ENCODE peak calls at places on chromosomes 16 and 17, in ten cellular contexts. Y is CD4-positive, CD25-positive, alpha-beta regulatory T cell; E is tibial artery; L is WERI-Rb-1; R is DND-41; Z is mesendoderm; G is heart right ventricle; O is left ventricle myocardium inferior; H is Peyer's patch; V is AG04450. C is an unnamed sample.

GRCh38 chr17:12457493-12457892 is 208.2 kb upstream of the MYOCD start:
- DNase-seq in Y (no peak), E (no peak), L (no peak), R (no peak), Z (no peak), G (no peak), O (no peak), H (no peak), V (no peak), C (no peak)

GRCh38 chr17:76948726-76949342 is 80.6 kb downstream of the MGAT5B start:
- DNase-seq in Y (no peak), E (no peak), L (peak; percentile 63), R (no peak), Z (no peak), G (no peak), O (no peak), H (no peak), V (no peak), C (no peak)

GRCh38 chr16:75052481-75053211 is 53.8 kb downstream of the ZNRF1 start:
- DNase-seq in Y (no peak), E (no peak), L (no peak), R (no peak), Z (peak; percentile 72), G (no peak), O (no peak), H (no peak), V (no peak), C (no peak)

GRCh38 chr17:76182016-76182764 is 41.1 kb upstream of the FOXJ1 start:
- DNase-seq in Y (peak; percentile 97), E (peak; percentile 93), L (peak; percentile 95), R (peak; percentile 97), Z (peak; percentile 93), G (peak; percentile 89), O (peak; percentile 86), H (peak; percentile 97), V (peak; percentile 62), C (peak; percentile 83)

GRCh38 chr17:18139949-18140348 is 31.4 kb downstream of the MYO15A start:
- DNase-seq in Y (no peak), E (no peak), L (peak; percentile 30), R (no peak), Z (peak; percentile 56), G (no peak), O (no peak), H (no peak), V (no peak), C (no peak)

GRCh38 chr17:31511176-31511540 is 119.7 kb downstream of the RAB11FIP4 start:
- DNase-seq in Y (no peak), E (no peak), L (no peak), R (no peak), Z (no peak), G (no peak), O (no peak), H (no peak), V (no peak), C (no peak)

GRCh38 chr16:4500283-4500682 is 24.1 kb downstream of the HMOX2 start:
- DNase-seq in Y (no peak), E (no peak), L (no peak), R (no peak), Z (peak; percentile 85), G (no peak), O (no peak), H (no peak), V (peak; percentile 60), C (no peak)

GRCh38 chr17:29251969-29252866 is 5.6 kb downstream of the CRYBA1 start:
- DNase-seq in Y (peak; percentile 44), E (no peak), L (no peak), R (no peak), Z (peak; percentile 53), G (no peak), O (no peak), H (no peak), V (no peak), C (no peak)

GRCh38 chr17:39209317-39210092 is 9.4 kb downstream of the RPL19 start:
- DNase-seq in Y (peak; percentile 57), E (peak; percentile 91), L (no peak), R (peak; percentile 49), Z (peak; percentile 24), G (peak; percentile 68), O (peak; percentile 69), H (peak; percentile 79), V (no peak), C (no peak)

GRCh38 chr17:59508999-59509398 is 56.4 kb upstream of the DHX40 start:
- DNase-seq in Y (no peak), E (no peak), L (no peak), R (no peak), Z (no peak), G (no peak), O (no peak), H (no peak), V (no peak), C (no peak)

GRCh38 chr16:24041834-24042631 is 206.2 kb downstream of the PRKCB start:
- DNase-seq in Y (peak; percentile 80), E (peak; percentile 35), L (peak; percentile 78), R (peak; percentile 80), Z (peak; percentile 69), G (peak; percentile 50), O (peak; percentile 49), H (peak; percentile 86), V (peak; percentile 11), C (no peak)

GRCh38 chr17:74213897-74214386 is 571 bp downstream of the TTYH2 start:
- DNase-seq in Y (no peak), E (peak; percentile 39), L (peak; percentile 58), R (no peak), Z (no peak), G (peak; percentile 63), O (peak; percentile 44), H (no peak), V (no peak), C (no peak)

GRCh38 chr17:37067555-37068111 is 118.9 kb downstream of the AATF start:
- DNase-seq in Y (no peak), E (peak; percentile 28), L (no peak), R (no peak), Z (peak; percentile 66), G (no peak), O (peak; percentile 33), H (peak; percentile 90), V (peak; percentile 38), C (no peak)

GRCh38 chr17:40518401-40519088 is 17.1 kb upstream of the TNS4 start:
- DNase-seq in Y (no peak), E (no peak), L (no peak), R (peak; percentile 43), Z (peak; percentile 91), G (no peak), O (no peak), H (peak; percentile 77), V (no peak), C (peak; percentile 52)

DNA sequence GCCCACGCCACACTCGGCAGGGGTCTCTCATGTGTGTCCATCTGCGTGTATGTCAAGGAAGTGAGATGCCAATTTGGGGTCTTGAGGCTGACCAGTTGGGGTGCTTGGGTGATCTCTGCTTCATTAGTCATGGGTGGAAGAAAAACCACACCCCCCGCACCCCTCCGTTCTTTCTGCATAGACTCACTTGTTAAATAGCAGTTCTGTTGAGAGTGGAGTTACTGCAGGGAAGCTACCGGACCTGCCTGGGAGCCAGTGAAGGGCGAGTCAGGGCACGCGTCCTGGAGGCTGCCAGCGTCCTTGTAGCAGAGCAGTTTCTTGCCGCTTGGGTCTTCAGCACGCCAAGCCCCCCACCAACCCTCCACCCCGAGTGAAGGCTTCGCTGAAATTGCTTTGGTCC is 8.5 kb downstream of the SNN start:
- DNase-seq in Y (no peak), E (no peak), L (no peak), R (no peak), Z (no peak), G (no peak), O (no peak), H (peak; percentile 14), V (no peak), C (no peak)
- H3K27ac ChIP-seq in Y (no peak overlapping the region), E (no peak overlapping the region), L (no peak overlapping the region), R (no peak overlapping the region), Z (peak overlapping the region; percentile 1), G (peak overlapping the region; percentile 54), O (peak overlapping the region; percentile 85), H (no peak overlapping the region), V (no peak overlapping the region), C (no peak overlapping the region)

GRCh38 chr17:3754458-3755334 is 31.0 kb downstream of the HASPIN start:
- DNase-seq in Y (peak; percentile 88), E (no peak), L (no peak), R (no peak), Z (peak; percentile 98), G (no peak), O (no peak), H (peak; percentile 96), V (no peak), C (no peak)
- H3K4me3 ChIP-seq in Y (no peak overlapping the region), E (no peak overlapping the region), L (no peak overlapping the region), R (no peak overlapping the region), Z (peak overlapping the region; percentile 3), G (no peak overlapping the region), O (peak overlapping the region; percentile 34), H (peak overlapping the region; percentile 58), V (no peak overlapping the region), C (peak overlapping the region; percentile 38)

GRCh38 chr17:27288183-27288582 is 5.7 kb upstream of the WSB1 start:
- DNase-seq in Y (no peak), E (no peak), L (no peak), R (no peak), Z (no peak), G (no peak), O (no peak), H (no peak), V (no peak), C (no peak)

GRCh38 chr17:27289856-27290255 is 4.1 kb upstream of the WSB1 start:
- DNase-seq in Y (no peak), E (no peak), L (no peak), R (no peak), Z (no peak), G (no peak), O (no peak), H (no peak), V (no peak), C (no peak)

GRCh38 chr17:27293898-27294688 is at the start of gene WSB1:
- DNase-seq in Y (peak; percentile 94), E (peak; percentile 93), L (peak; percentile 91), R (peak; percentile 92), Z (peak; percentile 95), G (peak; percentile 93), O (peak; percentile 96), H (peak; percentile 97), V (peak; percentile 73), C (peak; percentile 94)

GRCh38 chr17:27293359-27293897 is 486 bp upstream of the WSB1 start:
- DNase-seq in Y (peak; percentile 26), E (no peak), L (no peak), R (no peak), Z (peak; percentile 14), G (no peak), O (no peak), H (no peak), V (no peak), C (no peak)

GRCh38 chr17:27290916-27291598 is 2.9 kb upstream of the WSB1 start:
- DNase-seq in Y (no peak), E (no peak), L (no peak), R (no peak), Z (no peak), G (no peak), O (no peak), H (no peak), V (no peak), C (no peak)
- H3K27ac ChIP-seq in Y (no peak overlapping the region), E (no peak overlapping the region), L (no peak overlapping the region), R (no peak overlapping the region), Z (no peak overlapping the region), G (no peak overlapping the region), O (no peak overlapping the region), H (no peak overlapping the region), V (no peak overlapping the region), C (no peak overlapping the region)

DNA sequence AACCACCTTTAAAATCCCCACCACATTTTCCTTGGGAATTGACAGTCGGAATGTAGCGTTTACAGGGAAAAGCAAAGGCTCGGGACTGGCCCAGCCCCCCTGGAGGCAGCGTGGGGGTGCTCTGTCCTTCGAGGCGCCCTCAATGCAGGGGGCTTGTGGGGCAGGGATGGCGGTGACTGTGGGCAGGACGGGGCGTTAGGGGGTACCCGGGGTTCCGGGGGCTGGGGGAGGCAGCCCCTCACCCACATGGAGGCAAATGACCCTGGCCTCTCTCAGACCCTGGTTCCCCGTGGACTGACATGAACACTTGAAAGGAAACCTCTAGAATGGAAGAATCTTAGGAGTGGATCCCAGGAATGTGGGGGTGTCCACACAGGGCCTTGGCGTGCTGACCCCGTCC is 78.4 kb upstream of the GNG13 start:
- DNase-seq in Y (no peak), E (no peak), L (no peak), R (no peak), Z (no peak), G (no peak), O (peak; percentile 5), H (no peak), V (no peak), C (no peak)
- H3K4me3 ChIP-seq in Y (no peak overlapping the region), E (no peak overlapping the region), L (no peak overlapping the region), R (no peak overlapping the region), Z (no peak overlapping the region), G (no peak overlapping the region), O (no peak overlapping the region), H (no peak overlapping the region), V (no peak overlapping the region), C (no peak overlapping the region)

C was measured in coronary artery.